ENCODE peak calls at places on chromosomes 16 and 17, in six cellular contexts. C is H1, W is GM23338, M is osteoblast, N is fibroblast of lung, U is PC-3. G is an unnamed sample.

GRCh38 chr17:43842975-43843325 is 4.0 kb upstream of the CD300LG start:
- DNase-seq in C (no peak), W (no peak), M (no peak), N (no peak), U (no peak), G (no peak)

GRCh38 chr17:17028059-17028877 is 14.0 kb upstream of the MPRIP start:
- DNase-seq in C (peak), W (peak), M (peak), N (peak), U (peak), G (no peak)

GRCh38 chr17:35238817-35239216 is 4.1 kb upstream of the SLFN5 start:
- DNase-seq in C (no peak), W (no peak), M (peak), N (peak), U (peak), G (no peak)

GRCh38 chr17:7196651-7197050 is 17.5 kb upstream of the ASGR1 start:
- DNase-seq in C (no peak), W (no peak), M (no peak), N (no peak), U (no peak), G (no peak)

GRCh38 chr16:17773698-17774101 is 302.9 kb upstream of the XYLT1 start:
- DNase-seq in C (no peak), W (no peak), M (peak), N (peak), U (no peak), G (no peak)

GRCh38 chr16:51807551-51807950 is 656.5 kb upstream of the SALL1 start:
- DNase-seq in C (no peak), W (no peak), M (no peak), N (no peak), U (no peak), G (no peak)

GRCh38 chr16:4936181-4936990 is 562 bp downstream of the PPL start:
- DNase-seq in C (no peak), W (peak), M (peak), N (no peak), U (peak), G (no peak)

GRCh38 chr16:3112058-3112880 is at the start of gene ZNF205:
- DNase-seq in C (no peak), W (peak), M (peak), N (peak), U (peak), G (no peak)

GRCh38 chr17:44113868-44114840 is 9.3 kb downstream of the HDAC5 start:
- DNase-seq in C (no peak), W (no peak), M (peak), N (no peak), U (no peak), G (no peak)

GRCh38 chr17:1203111-1203966 is 23.6 kb upstream of the ABR start:
- DNase-seq in C (no peak), W (peak), M (peak), N (peak), U (peak), G (peak)

GRCh38 chr16:4723071-4723767 is 10.9 kb downstream of the ANKS3 start:
- DNase-seq in C (no peak), W (no peak), M (peak), N (peak), U (no peak), G (no peak)

GRCh38 chr16:85735225-85735722 is 15.6 kb downstream of the C16orf74 start:
- DNase-seq in C (no peak), W (no peak), M (peak), N (no peak), U (no peak), G (no peak)

GRCh38 chr17:50264263-50265113 is 9.8 kb upstream of the TMEM92 start:
- DNase-seq in C (no peak), W (peak), M (peak), N (peak), U (no peak), G (no peak)

DNA sequence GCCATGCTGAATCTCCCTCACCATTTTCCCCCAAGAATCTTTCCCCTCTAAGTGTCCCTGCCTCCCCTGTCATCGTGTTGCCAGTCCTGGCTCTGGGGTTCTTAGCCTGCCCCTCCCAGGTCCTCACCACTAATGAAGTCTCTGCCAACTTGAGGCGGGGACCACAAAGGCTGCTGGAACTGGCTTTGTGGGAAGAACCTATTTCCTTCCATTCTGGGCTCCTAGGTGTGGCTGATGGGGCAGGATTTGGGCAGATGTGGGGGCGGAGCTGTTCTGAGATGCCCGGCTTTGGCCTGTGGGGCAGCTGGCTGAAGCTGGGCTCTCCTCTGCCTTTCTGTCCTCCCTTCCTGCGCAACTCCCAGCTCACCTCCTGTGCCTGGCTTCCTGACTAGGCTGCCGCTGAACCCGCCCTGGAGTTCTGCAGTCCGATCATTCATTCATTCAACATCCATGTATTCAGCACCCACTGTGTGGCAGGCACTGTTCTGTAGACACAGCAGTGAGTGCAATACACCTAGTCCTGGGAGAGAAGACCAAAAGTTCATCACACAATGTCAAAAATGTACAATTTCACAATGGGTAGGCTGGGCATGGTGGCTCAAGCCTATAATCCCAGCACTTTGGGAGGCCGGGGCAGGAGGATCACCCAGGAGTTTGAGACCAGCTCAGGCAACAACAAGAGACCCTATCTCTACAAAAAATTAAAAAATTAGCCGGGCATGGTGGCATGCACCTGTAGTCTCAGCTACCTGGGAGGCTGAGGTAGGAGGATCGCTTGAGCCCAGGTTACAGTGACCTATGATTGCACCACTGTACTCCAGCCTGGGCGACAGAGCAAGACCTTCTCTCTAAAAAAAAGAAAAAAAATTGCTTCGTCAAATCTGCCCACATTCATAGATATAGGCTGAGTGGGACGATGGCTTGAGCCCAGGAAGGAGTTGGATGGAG is 1.9 kb upstream of the SNN start:
- DNase-seq in C (no peak), W (no peak), M (peak), N (no peak), U (no peak), G (no peak)
- H3K4me2 ChIP-seq in C (no peak), W (peak), M (no peak), N (no peak), U (no peak), G (no peak)

GRCh38 chr16:11259655-11260595 is 3.9 kb upstream of the SOCS1 start:
- DNase-seq in C (no peak), W (no peak), M (no peak), N (no peak), U (no peak), G (no peak)

GRCh38 chr16:11257131-11257938 is 1.3 kb upstream of the SOCS1 start:
- DNase-seq in C (no peak), W (peak), M (peak), N (peak), U (peak), G (peak)

GRCh38 chr16:11260596-11260966 is 4.6 kb upstream of the SOCS1 start:
- DNase-seq in C (no peak), W (peak), M (no peak), N (no peak), U (no peak), G (no peak)

GRCh38 chr16:11259288-11259621 is 3.3 kb upstream of the SOCS1 start:
- DNase-seq in C (no peak), W (no peak), M (peak), N (no peak), U (no peak), G (no peak)

DNA sequence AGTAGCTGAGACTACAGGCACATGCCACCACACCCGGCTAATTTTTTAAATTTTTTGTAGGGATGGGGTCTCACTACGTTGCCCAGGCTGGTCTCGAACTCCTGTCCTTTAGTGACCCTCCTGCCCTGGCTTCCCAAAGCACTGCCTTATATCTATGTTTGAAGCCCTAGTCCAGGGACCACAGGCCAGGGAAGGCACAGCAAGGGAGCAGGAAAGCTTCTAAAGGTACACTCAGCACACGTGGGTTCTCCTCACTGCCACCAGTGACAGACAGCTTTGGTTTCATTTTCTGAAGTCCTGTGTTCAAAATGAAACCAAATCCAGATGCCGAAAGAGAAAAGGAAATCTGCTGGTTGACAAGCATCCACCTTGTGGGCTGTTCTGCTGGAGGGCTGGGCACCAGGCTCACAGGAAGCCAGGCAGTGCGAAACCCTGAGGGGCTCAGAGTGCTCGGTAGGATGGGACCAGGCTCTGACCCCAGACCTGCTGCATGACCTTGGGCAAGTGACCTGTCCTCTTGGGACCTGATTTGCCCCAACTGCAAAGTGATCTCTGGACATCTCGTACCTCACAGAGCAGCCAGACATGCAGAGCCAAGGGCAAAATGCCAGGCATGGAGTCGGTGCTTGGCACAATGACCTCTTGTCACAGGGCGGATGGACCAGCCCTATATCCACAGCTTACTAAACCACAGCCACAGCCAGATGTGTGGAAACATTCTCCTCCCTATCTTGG is 2.7 kb upstream of the SOCS1 start:
- DNase-seq in C (no peak), W (no peak), M (peak), N (no peak), U (no peak), G (no peak)
- H3K4me2 ChIP-seq in C (no peak), W (no peak), M (peak), N (peak), U (no peak), G (peak)

GRCh38 chr17:3810019-3810418 is 9.0 kb upstream of the ITGAE start:
- DNase-seq in C (no peak), W (no peak), M (peak), N (no peak), U (no peak), G (no peak)

GRCh38 chr17:3805581-3805980 is 4.6 kb upstream of the ITGAE start:
- DNase-seq in C (no peak), W (no peak), M (peak), N (no peak), U (no peak), G (no peak)

GRCh38 chr17:3812284-3812683 is 11.3 kb upstream of the ITGAE start:
- DNase-seq in C (no peak), W (no peak), M (no peak), N (no peak), U (no peak), G (no peak)

GRCh38 chr17:3808701-3809100 is 7.7 kb upstream of the ITGAE start:
- DNase-seq in C (no peak), W (no peak), M (no peak), N (peak), U (no peak), G (no peak)

DNA sequence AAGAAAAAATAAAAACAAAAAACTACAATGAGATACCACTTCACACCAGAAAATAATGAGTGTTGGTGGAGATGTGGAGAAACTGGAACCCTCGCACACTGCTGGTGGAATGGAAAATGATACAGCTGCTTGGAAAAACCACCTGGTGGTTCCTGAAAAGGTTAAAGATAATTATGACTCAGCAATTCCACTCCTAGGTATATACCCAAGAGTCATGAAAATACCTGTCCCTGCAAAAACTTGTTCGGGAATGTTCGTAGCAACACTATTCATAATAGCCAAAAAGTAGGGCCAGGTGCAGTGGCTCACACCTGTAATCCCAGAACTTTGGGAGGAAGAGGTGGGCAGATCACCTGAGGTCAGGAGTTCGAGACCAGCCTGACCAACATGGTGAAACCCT is 8.1 kb upstream of the ITGAE start:
- DNase-seq in C (no peak), W (no peak), M (no peak), N (no peak), U (peak), G (no peak)
- H3K4me2 ChIP-seq in C (no peak), W (no peak), M (no peak), N (no peak), U (no peak), G (no peak)

DNA sequence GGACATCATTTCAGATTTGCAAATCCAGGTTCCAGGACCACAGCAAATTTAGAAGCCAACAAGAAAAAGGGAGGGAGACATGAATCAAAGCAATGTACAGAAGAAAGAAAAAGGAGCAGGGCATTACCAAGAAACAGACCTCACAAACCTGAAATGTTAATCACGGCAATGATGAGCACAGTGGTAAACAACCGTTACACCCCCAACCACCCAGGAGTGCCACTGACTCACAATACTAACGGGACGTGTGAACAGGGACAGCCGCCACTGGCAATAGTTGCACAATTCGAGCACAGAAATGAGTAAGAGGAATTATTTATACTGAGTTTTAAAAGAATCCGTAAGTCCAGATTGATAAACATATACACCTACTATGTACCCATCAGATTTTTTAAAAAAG is 13.8 kb downstream of the USP22 start:
- DNase-seq in C (no peak), W (no peak), M (no peak), N (peak), U (peak), G (no peak)
- H3K4me2 ChIP-seq in C (peak), W (no peak), M (peak), N (peak), U (peak), G (no peak)

GRCh38 chr17:83202002-83203000 is 122.9 kb downstream of the METRNL start:
- DNase-seq in C (no peak), W (no peak), M (peak), N (no peak), U (no peak), G (no peak)
- H3K4me2 ChIP-seq in C (no peak), W (no peak), M (peak), N (no peak), U (no peak), G (no peak)

GRCh38 chr16:21163576-21163975 is 5.1 kb downstream of the LDAF1 start:
- DNase-seq in C (no peak), W (no peak), M (no peak), N (no peak), U (peak), G (no peak)
- H3K4me2 ChIP-seq in C (no peak), W (no peak), M (no peak), N (no peak), U (peak), G (no peak)

GRCh38 chr16:1298406-1298805 is 11.0 kb upstream of the UBE2I start:
- DNase-seq in C (no peak), W (no peak), M (no peak), N (no peak), U (no peak), G (no peak)

GRCh38 chr16:1299012-1299867 is 10.2 kb upstream of the UBE2I start:
- DNase-seq in C (no peak), W (no peak), M (peak), N (no peak), U (no peak), G (no peak)

GRCh38 chr16:1295465-1295864 is 14.0 kb upstream of the UBE2I start:
- DNase-seq in C (no peak), W (peak), M (no peak), N (no peak), U (no peak), G (no peak)

GRCh38 chr16:1297413-1297773 is 12.0 kb upstream of the UBE2I start:
- DNase-seq in C (no peak), W (no peak), M (no peak), N (no peak), U (no peak), G (no peak)

DNA sequence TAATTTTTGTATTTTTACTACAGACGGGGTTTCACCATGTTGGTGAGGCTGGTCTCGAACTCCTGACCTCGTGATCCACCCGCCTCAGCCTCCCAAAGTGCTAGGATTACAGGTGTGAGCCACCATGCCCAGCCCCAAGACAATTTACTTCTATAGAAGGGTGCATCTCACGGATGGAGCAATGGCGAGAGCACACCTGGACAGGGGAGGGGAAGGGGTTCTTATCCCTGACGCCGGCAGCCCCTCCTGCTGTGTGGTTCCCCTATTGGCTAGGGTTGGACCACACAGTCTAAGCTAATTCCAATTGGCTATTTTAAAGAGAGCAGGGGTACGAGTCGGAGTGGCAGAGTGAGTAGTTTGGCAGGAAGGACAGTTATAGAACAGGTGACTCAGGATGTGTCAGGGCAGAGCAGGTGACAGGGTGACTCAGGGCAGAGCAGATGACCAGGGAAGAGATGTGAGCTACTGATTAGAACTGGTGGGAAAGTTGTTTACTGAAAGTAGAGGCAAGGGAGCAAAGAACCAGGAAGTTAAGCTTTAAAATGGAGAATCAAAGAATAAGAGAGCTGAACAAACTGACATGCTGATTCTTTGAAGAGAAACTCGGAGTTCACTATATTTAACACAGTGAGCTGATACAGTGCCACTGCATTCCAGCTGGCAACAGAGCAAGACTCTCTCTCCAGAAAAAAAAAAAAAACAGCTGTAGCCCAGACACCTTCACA is 12.6 kb upstream of the UBE2I start:
- DNase-seq in C (no peak), W (no peak), M (no peak), N (peak), U (peak), G (no peak)
- H3K4me2 ChIP-seq in C (no peak), W (no peak), M (peak), N (no peak), U (peak), G (no peak)

DNA sequence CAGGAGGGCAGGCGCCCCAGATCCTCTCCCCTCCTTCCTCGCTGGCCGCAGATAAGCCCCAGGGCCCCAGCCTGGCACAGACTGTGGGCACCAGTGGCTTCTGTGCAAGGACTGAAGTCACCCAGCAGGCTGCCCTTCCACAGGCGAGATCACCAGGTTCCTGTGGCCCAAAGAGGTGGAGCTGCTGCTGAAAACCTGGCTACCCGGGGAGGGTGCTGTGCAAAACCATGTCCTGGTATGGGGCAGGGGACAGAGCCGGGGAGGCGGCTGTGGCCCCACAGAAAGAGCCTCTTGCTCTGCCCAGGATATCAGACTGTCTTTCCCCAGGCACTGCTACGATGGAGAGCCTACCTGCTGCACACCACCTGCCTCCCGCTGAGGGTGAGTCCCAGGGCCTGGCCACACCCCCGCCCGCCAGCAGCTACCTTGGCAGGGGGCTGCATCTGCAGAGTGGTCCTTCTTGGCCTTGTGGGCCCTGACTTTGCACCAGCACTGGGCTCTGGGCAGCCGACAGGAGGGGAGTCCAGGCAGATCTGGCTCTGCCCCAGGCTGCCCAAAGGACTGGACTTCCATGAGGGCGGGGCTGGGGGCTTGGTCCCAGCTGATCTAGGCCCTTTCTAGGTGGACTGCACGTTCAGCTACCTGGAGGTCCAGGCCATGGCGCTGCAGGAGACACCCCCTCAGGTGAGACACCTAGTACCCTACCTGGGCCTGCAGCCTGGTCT is 615 bp downstream of the CARMIL2 start:
- DNase-seq in C (no peak), W (no peak), M (peak), N (no peak), U (no peak), G (peak)
- H3K4me2 ChIP-seq in C (peak), W (peak), M (no peak), N (no peak), U (no peak), G (peak)

G was measured in Karpas-422.